ENCODE peak calls at places on chromosome 9, in eight cellular contexts. P is mammary epithelial cell, H is H9, T is PC-9, J is neuronal stem cell, A is GM23338, Z is A549, N is GM23248. W is an unnamed sample.

GRCh38 chr9:108903437-108904103 is 30.4 kb downstream of the ELP1 start:
- DNase-seq in P (no peak), H (no peak), J (no peak), Z (no peak), A (no peak), N (no peak), T (no peak), W (peak)

GRCh38 chr9:91894023-91894422 is 56.0 kb downstream of the ROR2 start:
- DNase-seq in T (no peak), H (no peak), N (no peak), A (no peak), P (no peak), J (no peak), Z (no peak), W (no peak)

GRCh38 chr9:93640027-93640426 is 63.6 kb downstream of the PHF2 start:
- DNase-seq in P (no peak), T (no peak), A (no peak), Z (no peak), H (no peak), J (no peak), N (no peak), W (no peak)

GRCh38 chr9:130999265-130999623 is 9.7 kb upstream of the LAMC3 start:
- DNase-seq in H (no peak), T (no peak), A (no peak), J (no peak), Z (no peak), N (no peak), P (no peak), W (no peak)

GRCh38 chr9:20262611-20263010 is 359.7 kb downstream of the MLLT3 start:
- DNase-seq in Z (no peak), A (no peak), N (no peak), T (no peak), P (no peak), H (no peak), J (no peak), W (no peak)

GRCh38 chr9:36100532-36100931 is 36.0 kb upstream of the GLIPR2 start:
- DNase-seq in P (no peak), Z (no peak), N (peak), A (peak), J (peak), H (no peak), T (no peak), W (peak)

GRCh38 chr9:127347831-127348699 is 48.9 kb upstream of the SLC2A8 start:
- DNase-seq in N (peak), A (peak), H (no peak), P (peak), J (no peak), T (peak), Z (peak), W (peak)

GRCh38 chr9:86353591-86354047 is 591 bp downstream of the TUT7 start:
- DNase-seq in N (peak), J (no peak), P (peak), Z (no peak), H (no peak), T (peak), A (peak), W (no peak)

GRCh38 chr9:36966371-36967097 is 67.5 kb downstream of the PAX5 start:
- DNase-seq in P (no peak), H (peak), Z (no peak), T (no peak), A (no peak), N (no peak), J (no peak), W (no peak)

GRCh38 chr9:93458702-93459101 is 5.3 kb upstream of the FAM120AOS start:
- DNase-seq in J (no peak), T (no peak), H (no peak), P (peak), A (no peak), N (no peak), Z (no peak), W (peak)

GRCh38 chr9:83511051-83511450 is 27.1 kb downstream of the FRMD3 start:
- DNase-seq in N (peak), J (no peak), P (peak), Z (no peak), T (no peak), A (no peak), H (no peak), W (no peak)

GRCh38 chr9:34642679-34643078 is 3.8 kb upstream of the GALT start:
- DNase-seq in H (no peak), P (no peak), Z (no peak), A (no peak), T (no peak), N (no peak), J (no peak), W (no peak)

GRCh38 chr9:121844090-121844489 is 192.7 kb downstream of the DAB2IP start:
- DNase-seq in J (no peak), H (no peak), A (no peak), P (no peak), N (no peak), T (no peak), Z (no peak), W (peak)

GRCh38 chr9:18274693-18275092 is 199.3 kb upstream of the ADAMTSL1 start:
- DNase-seq in Z (no peak), H (no peak), J (no peak), A (no peak), T (no peak), N (peak), P (peak), W (peak)

GRCh38 chr9:15622596-15622995 is 69.8 kb downstream of the CCDC171 start:
- DNase-seq in N (peak), J (no peak), A (peak), P (no peak), Z (peak), H (no peak), T (no peak), W (peak)

GRCh38 chr9:19404278-19405075 is 4.3 kb upstream of the ACER2 start:
- DNase-seq in P (peak), H (no peak), N (no peak), J (no peak), A (no peak), T (peak), Z (no peak), W (no peak)

GRCh38 chr9:123656565-123656964 is 273.4 kb downstream of the DENND1A start:
- DNase-seq in T (no peak), Z (no peak), A (no peak), J (no peak), N (peak), P (peak), H (no peak), W (no peak)

GRCh38 chr9:21110708-21111576 is 30.7 kb downstream of the IFNW1 start:
- DNase-seq in J (peak), H (no peak), P (peak), N (peak), Z (peak), T (peak), A (peak), W (peak)

GRCh38 chr9:135007601-135008000 is 79.9 kb upstream of the OLFM1 start:
- DNase-seq in Z (no peak), J (no peak), H (no peak), P (no peak), T (no peak), A (no peak), N (no peak), W (no peak)

GRCh38 chr9:17761984-17762676 is 183.3 kb downstream of the SH3GL2 start:
- DNase-seq in N (no peak), H (no peak), T (no peak), A (peak), J (no peak), Z (no peak), P (no peak), W (no peak)

GRCh38 chr9:8686502-8686901 is 886.9 kb upstream of the DMAC1 start:
- DNase-seq in P (no peak), Z (no peak), N (no peak), H (no peak), T (no peak), J (no peak), A (no peak), W (peak)

GRCh38 chr9:108259917-108260675 is 595.7 kb downstream of the ACTL7B start:
- DNase-seq in J (no peak), P (peak), H (no peak), A (no peak), Z (no peak), N (peak), T (no peak), W (no peak)

GRCh38 chr9:95740217-95741004 is 135.1 kb upstream of the ERCC6L2 start:
- DNase-seq in T (no peak), Z (no peak), J (no peak), A (no peak), N (no peak), H (no peak), P (no peak), W (no peak)

GRCh38 chr9:115694991-115695390 is 458.6 kb upstream of the PAPPA start:
- DNase-seq in Z (no peak), A (no peak), N (peak), T (no peak), H (no peak), J (no peak), P (no peak), W (peak)

GRCh38 chr9:76634356-76635054 is 129.7 kb upstream of the PCA3 start:
- DNase-seq in Z (peak), N (peak), P (peak), J (no peak), T (no peak), H (no peak), A (no peak), W (peak)

GRCh38 chr9:33161011-33161588 is 6.0 kb downstream of the B4GALT1 start:
- DNase-seq in H (no peak), P (peak), T (peak), A (no peak), Z (peak), J (peak), N (peak), W (peak)

GRCh38 chr9:95065224-95065623 is 252.3 kb downstream of the FANCC start:
- DNase-seq in A (no peak), P (peak), J (no peak), N (peak), Z (no peak), T (no peak), H (no peak), W (no peak)

GRCh38 chr9:122318284-122318683 is 52.5 kb upstream of the PTGS1 start:
- DNase-seq in N (no peak), T (no peak), P (no peak), J (no peak), Z (no peak), H (no peak), A (no peak), W (peak)

GRCh38 chr9:70438341-70438924 is 24.0 kb upstream of the KLF9 start:
- DNase-seq in H (no peak), Z (peak), J (no peak), P (peak), A (no peak), T (peak), N (peak), W (peak)

GRCh38 chr9:19665146-19665863 is 123.5 kb downstream of the SLC24A2 start:
- DNase-seq in J (no peak), H (no peak), T (no peak), Z (no peak), P (no peak), A (no peak), N (no peak), W (no peak)

GRCh38 chr9:69030851-69031645 is 4.5 kb upstream of the FXN start:
- DNase-seq in H (no peak), T (no peak), A (no peak), P (peak), Z (no peak), J (no peak), N (peak), W (peak)

GRCh38 chr9:131885144-131885609 is 145.3 kb upstream of the RAPGEF1 start:
- DNase-seq in A (no peak), N (no peak), P (no peak), H (no peak), J (no peak), Z (no peak), T (no peak), W (no peak)

GRCh38 chr9:36897476-36897875 is 136.6 kb downstream of the PAX5 start:
- DNase-seq in A (no peak), T (no peak), J (no peak), Z (no peak), P (no peak), H (peak), N (no peak), W (no peak)

GRCh38 chr9:128420651-128421473 is at the start of gene CERCAM:
- DNase-seq in J (peak), A (peak), T (peak), P (peak), H (peak), Z (peak), N (peak), W (peak)

GRCh38 chr9:137694236-137694959 is 75.6 kb downstream of the EHMT1 start:
- DNase-seq in N (no peak), P (no peak), H (peak), A (no peak), Z (no peak), J (no peak), T (no peak), W (no peak)
- H3K4me2 ChIP-seq in N (no peak), P (no peak), H (no peak), A (no peak), Z (no peak), J (no peak), T (no peak), W (no peak)

DNA sequence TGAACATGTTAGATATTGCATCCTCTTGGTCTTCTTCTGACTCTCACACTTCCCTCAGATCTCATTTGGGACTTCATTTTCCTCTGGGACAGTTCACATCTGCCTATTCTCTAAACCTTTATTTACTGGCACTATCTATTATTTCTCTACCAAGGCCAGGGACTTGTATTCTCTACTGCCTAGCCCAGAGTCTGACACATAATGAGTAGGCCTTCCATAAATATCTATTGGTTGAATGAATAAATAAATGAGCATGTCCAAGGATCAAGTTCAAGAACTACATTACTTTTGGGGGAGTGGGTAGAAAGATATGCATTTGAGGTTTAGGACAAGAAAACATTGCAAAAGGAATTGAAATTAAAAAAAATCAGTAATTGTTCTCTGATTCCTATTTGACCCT is 250.3 kb downstream of the TRIM32 start:
- DNase-seq in A (no peak), T (no peak), P (peak), J (no peak), Z (no peak), N (peak), H (no peak), W (peak)
- H3K4me2 ChIP-seq in A (no peak), T (no peak), P (no peak), J (no peak), Z (no peak), N (no peak), H (no peak), W (no peak)

GRCh38 chr9:81559741-81560140 is 129.6 kb downstream of the TLE1 start:
- DNase-seq in T (peak), J (no peak), H (no peak), Z (peak), P (peak), A (no peak), N (peak), W (peak)
- H3K4me2 ChIP-seq in T (peak), J (no peak), H (no peak), Z (peak), P (peak), A (no peak), N (peak), W (peak)

DNA sequence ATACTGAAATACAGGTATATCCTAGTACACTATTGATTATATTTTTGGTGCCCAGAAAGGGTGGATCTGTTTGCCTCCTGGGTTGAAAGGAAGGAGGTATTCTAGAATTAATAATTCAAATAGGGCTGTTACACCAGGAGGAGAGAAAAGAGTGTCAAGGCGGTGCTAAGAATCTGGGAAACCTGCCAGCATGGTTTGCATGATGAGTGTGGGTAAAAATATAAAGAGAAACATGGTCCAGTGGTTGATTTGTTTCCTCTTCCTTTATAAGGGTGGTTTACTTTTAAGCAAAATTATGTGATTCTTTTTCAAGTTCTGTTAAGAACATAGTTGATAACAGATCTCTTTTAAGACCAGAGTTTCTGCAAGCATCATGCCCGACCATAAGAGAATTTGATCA is 69.4 kb upstream of the NFIB start:
- DNase-seq in J (no peak), Z (no peak), H (no peak), N (peak), A (no peak), T (no peak), P (no peak), W (peak)
- H3K4me2 ChIP-seq in J (no peak), Z (no peak), H (no peak), N (no peak), A (no peak), T (no peak), P (no peak), W (no peak)

DNA sequence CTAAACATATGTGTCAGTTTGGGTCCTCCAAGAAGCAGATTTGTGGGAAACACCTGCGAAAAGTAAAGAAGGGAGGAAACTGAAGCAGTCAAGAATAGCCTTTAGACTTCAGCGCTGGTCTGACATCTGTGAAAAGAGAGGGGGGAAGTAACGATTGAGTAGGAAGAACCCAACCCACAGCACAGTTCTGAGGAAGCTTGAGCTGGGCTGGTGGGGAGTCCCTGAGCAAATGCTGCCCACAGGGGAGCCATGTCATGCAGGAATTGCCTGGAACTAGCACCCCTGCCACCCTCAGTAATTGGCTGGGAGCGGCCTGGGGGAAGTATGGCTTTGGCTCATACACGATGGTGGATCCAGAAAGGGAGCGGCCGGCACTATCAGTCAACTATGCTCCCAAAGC is 20.6 kb downstream of the FAM240B start:
- DNase-seq in P (no peak), H (no peak), N (no peak), T (no peak), Z (no peak), J (no peak), A (no peak), W (no peak)
- H3K4me2 ChIP-seq in P (no peak), H (no peak), N (no peak), T (no peak), Z (no peak), J (no peak), A (no peak), W (no peak)

GRCh38 chr9:87798276-87798833 is 72.4 kb downstream of the CTSL start:
- DNase-seq in N (no peak), A (no peak), P (no peak), H (no peak), J (no peak), T (no peak), Z (peak), W (no peak)

GRCh38 chr9:87795178-87795577 is 69.3 kb downstream of the CTSL start:
- DNase-seq in Z (no peak), P (no peak), H (no peak), T (no peak), J (no peak), A (no peak), N (no peak), W (no peak)

GRCh38 chr9:87799503-87799902 is 73.6 kb downstream of the CTSL start:
- DNase-seq in P (no peak), T (no peak), A (no peak), Z (no peak), H (no peak), N (no peak), J (no peak), W (no peak)

GRCh38 chr9:87793292-87793691 is 67.4 kb downstream of the CTSL start:
- DNase-seq in H (no peak), N (peak), Z (peak), T (peak), A (no peak), J (no peak), P (peak), W (peak)

GRCh38 chr9:87796232-87796631 is 70.3 kb downstream of the CTSL start:
- DNase-seq in N (no peak), Z (no peak), T (no peak), A (no peak), H (no peak), P (no peak), J (no peak), W (no peak)
- H3K4me2 ChIP-seq in N (no peak), Z (no peak), T (peak), A (no peak), H (no peak), P (no peak), J (no peak), W (no peak)

DNA sequence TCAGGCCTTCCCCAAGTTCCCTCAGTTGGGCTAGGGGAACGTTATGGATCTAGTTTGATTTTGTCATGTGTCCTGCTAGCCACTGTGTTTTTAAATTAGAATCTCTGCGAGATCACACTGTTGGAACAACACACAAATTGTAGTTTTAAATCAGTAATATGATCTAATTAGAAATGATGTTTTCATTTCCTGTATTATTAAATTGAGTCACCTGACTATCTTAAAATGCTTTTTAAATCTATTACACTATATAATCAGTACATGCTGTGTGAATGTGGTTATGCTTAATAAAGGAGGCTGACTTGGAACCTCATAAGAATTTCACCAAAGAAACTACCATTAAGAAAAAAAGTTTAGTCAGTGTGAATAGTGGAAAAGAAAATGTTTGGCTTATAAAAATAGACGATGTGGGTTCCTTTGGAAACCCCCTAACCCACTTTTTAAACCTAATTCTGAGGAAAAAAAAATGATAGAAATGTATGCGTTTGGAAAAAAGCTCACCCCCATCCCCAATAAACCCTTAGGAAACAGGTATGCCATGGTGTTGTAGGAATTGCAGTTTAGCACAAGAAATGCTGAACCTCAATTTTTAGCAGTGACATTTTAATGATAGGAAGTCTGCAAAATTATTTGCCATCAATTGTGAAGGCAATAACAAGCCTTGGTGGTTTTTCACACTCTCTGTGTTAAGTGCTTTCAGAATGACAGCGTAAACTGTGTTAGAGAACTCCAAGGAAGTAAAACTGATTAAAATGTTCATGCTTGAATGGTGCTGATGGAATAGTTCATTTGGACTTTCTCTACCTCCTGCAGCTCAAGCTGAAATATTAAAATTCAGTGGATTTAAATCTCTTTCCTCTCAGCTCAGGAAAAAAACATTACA is 59.0 kb downstream of the TLE4 start:
- DNase-seq in P (no peak), Z (no peak), N (no peak), T (no peak), A (no peak), J (no peak), H (no peak), W (no peak)
- H3K4me2 ChIP-seq in P (no peak), Z (no peak), N (no peak), T (no peak), A (no peak), J (no peak), H (no peak), W (no peak)

DNA sequence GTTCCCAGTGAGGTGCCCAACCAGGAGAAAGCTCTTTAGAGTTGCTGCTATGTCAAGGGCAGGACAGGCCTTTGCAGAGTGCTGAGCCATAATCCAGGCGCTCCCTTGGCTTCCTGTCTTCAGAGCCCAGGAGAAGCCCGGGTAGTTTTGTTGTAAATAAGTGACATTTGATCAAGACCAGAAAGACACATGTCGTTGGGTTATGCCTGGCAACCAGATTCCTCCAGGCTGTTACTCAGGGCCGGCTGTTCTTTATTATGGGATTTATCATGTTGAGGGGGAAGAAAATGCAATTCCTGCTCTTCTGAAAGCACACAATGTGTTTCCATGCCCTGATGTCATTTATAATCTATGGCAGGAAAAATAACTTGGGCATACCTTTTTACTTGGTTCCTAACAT is 39.3 kb upstream of the SEMA4D start:
- DNase-seq in A (no peak), T (no peak), Z (no peak), H (no peak), J (no peak), P (no peak), N (no peak), W (no peak)
- H3K4me2 ChIP-seq in A (no peak), T (no peak), Z (no peak), H (no peak), J (no peak), P (no peak), N (no peak), W (no peak)

GRCh38 chr9:137490532-137491186 is 31.5 kb upstream of the NSMF start:
- DNase-seq in H (no peak), Z (no peak), J (no peak), N (no peak), P (no peak), T (no peak), A (no peak), W (no peak)
- H3K4me2 ChIP-seq in H (no peak), Z (no peak), J (no peak), N (no peak), P (no peak), T (no peak), A (no peak), W (no peak)